ENCODE peak calls at places on chromosomes 7 and 10, in four cellular contexts. X, L, T and Y are unnamed samples. For H3K4me1, the result is how much of the 10 kb centered on the place peaks cover.

GRCh38 chr7:77460057-77460486 is 43.9 kb upstream of the GSAP start:
- DNase-seq in X (peak), T (peak), L (no peak), Y (no peak)

GRCh38 chr7:43757073-43757720 is 1.3 kb upstream of the BLVRA start:
- DNase-seq in L (no peak), X (no peak), T (no peak), Y (no peak)

GRCh38 chr7:150322114-150322832 is 882 bp upstream of the LRRC61 start:
- DNase-seq in T (no peak), X (peak), L (no peak), Y (no peak)

GRCh38 chr10:69963178-69963834 is 89.3 kb upstream of the MACROH2A2 start:
- DNase-seq in T (peak), X (no peak), L (no peak), Y (no peak)

GRCh38 chr7:19610194-19610943 is 98.5 kb downstream of the POLR1F start:
- DNase-seq in X (no peak), L (no peak), T (no peak), Y (no peak)

GRCh38 chr10:87575851-87576250 is 71.2 kb downstream of the MINPP1 start:
- DNase-seq in X (no peak), T (no peak), L (no peak), Y (no peak)

GRCh38 chr10:79192677-79193003 is 123.9 kb downstream of the ZMIZ1 start:
- DNase-seq in X (no peak), L (peak), T (no peak), Y (peak)

GRCh38 chr7:36264123-36264916 is 111.3 kb downstream of the EEPD1 start:
- DNase-seq in L (no peak), X (no peak), T (no peak), Y (peak)

GRCh38 chr10:52965938-52966401 is 193.4 kb upstream of the MBL2 start:
- DNase-seq in T (peak), X (peak), L (no peak), Y (no peak)

GRCh38 chr10:12358863-12359647 is 9.7 kb downstream of the CAMK1D start:
- DNase-seq in X (no peak), L (no peak), T (no peak), Y (no peak)

GRCh38 chr10:25818751-25819150 is 115.3 kb upstream of the MYO3A start:
- DNase-seq in T (peak), X (no peak), L (no peak), Y (no peak)

GRCh38 chr7:155846936-155847335 is 34.7 kb upstream of the SHH start:
- DNase-seq in T (no peak), X (no peak), L (no peak), Y (no peak)

GRCh38 chr7:111532625-111533024 is 29.7 kb downstream of the IMMP2L start:
- DNase-seq in L (peak), T (no peak), X (no peak), Y (no peak)

GRCh38 chr7:39429421-39429820 is 136.8 kb upstream of the YAE1 start:
- DNase-seq in X (no peak), T (no peak), L (no peak), Y (no peak)

GRCh38 chr7:21926448-21926847 is 19.3 kb downstream of the CDCA7L start:
- DNase-seq in T (no peak), L (no peak), X (no peak), Y (no peak)
- H3K4me1 ChIP-seq in T (under half), L (under half), X (half or more), Y (under half)

DNA sequence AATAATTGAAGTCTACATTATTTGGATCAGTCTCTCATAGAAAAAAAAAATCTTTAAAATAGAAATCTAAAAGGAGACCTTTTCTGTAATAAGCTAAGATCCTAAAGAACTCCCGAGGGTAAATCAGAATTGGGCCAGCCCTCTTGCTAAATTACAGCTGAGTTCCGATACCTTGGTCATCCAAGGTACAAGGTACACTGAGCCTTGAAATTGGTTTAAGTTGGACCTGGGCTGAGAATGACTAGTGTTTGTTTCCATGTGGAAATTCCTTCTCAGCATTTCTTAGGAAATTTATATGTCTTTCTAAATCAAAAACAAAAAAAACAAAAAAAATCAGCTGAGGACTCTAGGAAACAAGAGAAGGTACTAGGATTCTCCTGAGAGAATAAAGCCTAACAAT is 64.9 kb downstream of the DNMBP start:
- DNase-seq in L (no peak), X (no peak), T (no peak), Y (no peak)
- H3K9ac ChIP-seq in L (no peak), X (no peak), T (no peak), Y (peak)

GRCh38 chr10:45411607-45411940 is 37.6 kb downstream of the ALOX5 start:
- DNase-seq in L (no peak), X (no peak), T (no peak), Y (no peak)

GRCh38 chr10:45410489-45410806 is 36.4 kb downstream of the ALOX5 start:
- DNase-seq in T (no peak), X (no peak), L (no peak), Y (no peak)

GRCh38 chr10:45408421-45409319 is 34.7 kb downstream of the ALOX5 start:
- DNase-seq in T (peak), X (no peak), L (no peak), Y (no peak)

GRCh38 chr10:45410807-45411606 is 37.0 kb downstream of the ALOX5 start:
- DNase-seq in X (no peak), T (peak), L (no peak), Y (no peak)

DNA sequence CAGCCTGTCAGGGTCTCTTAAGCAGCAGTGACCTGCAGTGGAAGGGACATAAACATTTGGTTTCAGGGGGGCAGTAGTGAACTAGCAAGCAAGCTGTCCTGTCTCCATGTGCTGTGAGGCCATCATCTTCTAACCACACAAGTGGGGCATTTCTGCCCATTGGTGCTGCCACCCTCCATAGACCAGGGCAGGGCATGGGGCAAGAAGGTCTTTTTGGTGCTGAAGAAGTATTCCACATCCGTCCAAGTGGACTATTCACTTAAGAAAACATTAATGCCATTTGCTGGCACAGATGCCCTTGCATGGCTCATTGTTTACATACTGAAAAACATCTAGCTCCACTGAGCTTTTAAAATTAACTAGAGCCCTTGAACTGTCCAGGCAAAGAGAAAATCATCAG is 35.8 kb downstream of the ALOX5 start:
- DNase-seq in L (no peak), T (no peak), X (no peak), Y (no peak)
- H3K4me1 ChIP-seq in L (under half), T (under half), X (under half), Y (under half)

DNA sequence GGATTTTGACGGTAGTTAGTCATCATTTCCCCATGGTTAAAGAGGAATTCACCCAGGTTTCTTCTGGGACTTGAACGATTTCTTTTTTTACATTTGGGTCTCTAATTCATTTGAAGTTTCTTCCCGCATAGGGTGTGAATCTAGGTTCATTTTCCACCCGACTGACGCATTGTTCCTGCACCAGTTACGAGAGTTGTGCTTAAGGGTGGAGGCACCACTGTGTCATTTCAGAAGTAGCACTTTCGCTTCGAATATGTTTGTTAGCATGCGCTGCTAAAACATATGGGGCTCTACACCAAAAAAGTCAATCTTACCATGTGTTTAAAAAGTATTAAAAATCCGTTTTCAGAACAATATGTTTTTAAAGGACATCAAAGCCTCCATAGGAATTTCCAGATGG is 140.3 kb downstream of the VIPR2 start:
- DNase-seq in T (no peak), X (no peak), L (no peak), Y (no peak)
- H3K9ac ChIP-seq in T (no peak), X (no peak), L (no peak), Y (no peak)

DNA sequence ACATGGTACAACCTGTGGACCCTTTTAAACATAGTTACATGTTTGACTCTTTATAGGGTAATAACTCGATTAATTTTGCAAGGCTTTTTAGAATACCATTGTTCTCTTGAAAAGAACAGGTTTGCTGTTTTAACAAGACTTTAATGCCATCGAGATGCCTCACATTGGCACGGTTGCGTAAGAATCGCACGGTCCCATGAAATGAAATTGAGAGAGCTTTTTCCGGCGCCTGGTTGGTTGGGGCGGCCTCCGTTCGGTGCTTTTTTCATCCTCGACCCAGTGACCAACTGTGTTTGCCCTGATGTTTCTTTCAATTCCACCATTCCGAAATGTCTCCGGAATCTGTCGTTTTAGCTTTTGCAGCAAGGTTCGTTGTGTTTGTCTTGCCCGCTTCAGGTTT is 142.4 kb downstream of the CUX1 start:
- DNase-seq in X (no peak), L (no peak), T (no peak), Y (no peak)
- H3K4me1 ChIP-seq in X (under half), L (under half), T (under half), Y (under half)

GRCh38 chr10:99808285-99808684 is 25.8 kb downstream of the ABCC2 start:
- DNase-seq in T (no peak), L (no peak), X (no peak), Y (no peak)

GRCh38 chr10:99807786-99808185 is 25.3 kb downstream of the ABCC2 start:
- DNase-seq in T (no peak), X (no peak), L (no peak), Y (no peak)

GRCh38 chr10:99809481-99809880 is 27.0 kb downstream of the ABCC2 start:
- DNase-seq in X (no peak), L (no peak), T (no peak), Y (no peak)

GRCh38 chr10:99804471-99804870 is 22.0 kb downstream of the ABCC2 start:
- DNase-seq in T (no peak), L (no peak), X (no peak), Y (no peak)

DNA sequence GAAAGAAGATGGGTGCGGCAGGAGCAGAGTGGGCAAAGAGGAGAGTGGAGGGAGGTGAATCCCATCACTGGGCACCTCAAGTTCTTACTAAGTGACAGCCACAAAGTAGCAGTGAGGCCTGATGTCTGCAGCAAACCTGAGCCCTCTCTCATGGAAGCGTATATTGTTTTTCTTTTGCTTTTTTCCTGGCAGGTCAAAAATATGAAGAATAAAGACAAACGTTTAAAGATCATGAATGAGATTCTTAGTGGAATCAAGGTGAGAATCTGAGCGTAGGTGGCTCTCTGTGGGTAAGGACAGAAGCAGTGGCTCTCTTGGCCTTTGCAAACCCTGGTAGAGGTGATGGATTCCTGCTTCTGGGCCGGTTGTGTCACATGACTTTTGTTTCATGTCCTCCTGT is 22.8 kb downstream of the ABCC2 start:
- DNase-seq in T (no peak), X (no peak), L (no peak), Y (no peak)
- H3K9ac ChIP-seq in T (no peak), X (no peak), L (peak), Y (no peak)

GRCh38 chr10:72273410-72274212 is at the start of gene DDIT4:
- DNase-seq in L (peak), X (peak), T (peak), Y (peak)
- H3K4me1 ChIP-seq in L (under half), X (under half), T (under half), Y (under half)

DNA sequence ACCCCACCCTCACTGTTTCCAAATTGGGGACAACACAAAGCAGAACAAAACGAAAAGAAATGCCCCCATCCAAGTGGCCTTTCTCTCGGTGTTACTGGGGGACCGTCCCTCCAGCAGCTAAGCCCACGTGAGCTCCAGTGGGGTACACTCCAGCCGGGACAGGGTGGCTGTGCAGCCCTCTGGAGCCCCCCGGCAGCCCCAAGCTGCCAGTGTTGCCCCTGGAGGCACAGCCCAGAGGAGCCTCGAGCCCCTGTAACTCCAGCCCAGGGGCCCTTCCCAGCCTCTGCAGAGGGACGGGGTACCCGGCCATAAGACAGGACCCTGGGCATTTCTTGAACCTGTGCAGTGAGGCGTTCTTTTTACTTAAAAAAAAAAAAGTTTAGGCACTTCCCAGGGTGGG is 124.5 kb upstream of the KCTD7 start:
- DNase-seq in T (no peak), X (no peak), L (no peak), Y (no peak)
- H3K9ac ChIP-seq in T (no peak), X (no peak), L (no peak), Y (no peak)

DNA sequence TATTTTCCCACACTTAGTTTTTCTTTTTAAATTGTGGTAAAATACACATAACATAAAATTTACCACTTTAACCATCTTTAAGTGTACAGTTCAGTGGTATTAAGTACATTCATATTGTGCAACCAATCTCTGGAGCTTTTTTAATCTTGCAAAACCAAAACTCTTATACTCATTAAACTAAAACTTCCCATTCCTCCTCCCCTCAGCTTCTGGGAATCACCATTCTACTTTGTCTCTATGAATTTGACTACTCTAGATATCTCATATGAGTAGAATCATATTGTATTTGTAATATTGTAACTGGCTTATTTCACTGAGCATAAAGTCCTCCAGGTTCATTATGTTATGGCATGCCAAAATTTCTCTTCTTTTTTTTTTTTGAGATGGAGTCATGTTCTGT is 86.4 kb upstream of the JAZF1 start:
- DNase-seq in L (no peak), T (no peak), X (no peak), Y (no peak)
- H3K4me1 ChIP-seq in L (under half), T (under half), X (under half), Y (under half)